ENCODE peak calls at places on chromosomes 4 and X, in four cellular contexts. U, C, I and Q are unnamed samples.

GRCh38 chrX:154486396-154487207 is at the start of gene UBL4A:
- DNase-seq in U (peak), C (peak), I (peak), Q (peak)

GRCh38 chrX:46573331-46573895 is at the start of gene CHST7:
- DNase-seq in U (peak), C (peak), I (peak), Q (peak)

GRCh38 chrX:22121161-22121560 is 89.0 kb downstream of the PHEX start:
- DNase-seq in U (no peak), C (no peak), I (no peak), Q (no peak)

GRCh38 chr4:1415681-1415981 is 9.4 kb upstream of the NKX1-1 start:
- DNase-seq in U (no peak), C (no peak), I (no peak), Q (no peak)

GRCh38 chr4:186953601-186954260 is 230.1 kb upstream of the FAT1 start:
- DNase-seq in U (peak), C (no peak), I (no peak), Q (no peak)

GRCh38 chrX:113629326-113629725 is 788.7 kb upstream of the AMOT start:
- DNase-seq in U (no peak), C (no peak), I (no peak), Q (no peak)

GRCh38 chr4:107619731-107620130 is 100.3 kb downstream of the PAPSS1 start:
- DNase-seq in U (peak), C (no peak), I (no peak), Q (no peak)

GRCh38 chr4:187389420-187389819 is 606.2 kb upstream of the ZFP42 start:
- DNase-seq in U (no peak), C (no peak), I (no peak), Q (no peak)

GRCh38 chrX:25066131-25066530 is 50.4 kb upstream of the ARX start:
- DNase-seq in U (no peak), C (no peak), I (no peak), Q (no peak)

GRCh38 chrX:54045563-54046228 is 1.4 kb upstream of the PHF8 start:
- DNase-seq in U (no peak), C (no peak), I (no peak), Q (no peak)

GRCh38 chrX:152845618-152846240 is 14.9 kb downstream of the NSDHL start:
- DNase-seq in U (no peak), C (no peak), I (no peak), Q (no peak)

GRCh38 chrX:129678881-129679195 is 24.1 kb upstream of the APLN start:
- DNase-seq in U (no peak), C (no peak), I (no peak), Q (no peak)

GRCh38 chr4:139137745-139138144 is 39.3 kb downstream of the ELF2 start:
- DNase-seq in U (no peak), C (no peak), I (no peak), Q (no peak)

GRCh38 chr4:8370106-8370787 is 70.3 kb downstream of the ACOX3 start:
- DNase-seq in U (no peak), C (no peak), I (no peak), Q (no peak)

GRCh38 chr4:112352736-112353135 is 55.6 kb downstream of the ALPK1 start:
- DNase-seq in U (no peak), C (no peak), I (no peak), Q (no peak)

GRCh38 chr4:47606482-47606881 is 121.4 kb downstream of the ATP10D start:
- DNase-seq in U (no peak), C (no peak), I (no peak), Q (no peak)

GRCh38 chrX:153765138-153766079 is 1.4 kb downstream of the PLXNB3 start:
- DNase-seq in U (peak), C (no peak), I (no peak), Q (no peak)

GRCh38 chr4:101239685-101240084 is 107.6 kb downstream of the PPP3CA start:
- DNase-seq in U (peak), C (no peak), I (no peak), Q (no peak)

GRCh38 chrX:68462197-68462596 is 28.9 kb upstream of the OPHN1 start:
- DNase-seq in U (peak), C (no peak), I (peak), Q (no peak)

GRCh38 chr4:1237981-1238675 is 10.8 kb downstream of the CTBP1 start:
- DNase-seq in U (no peak), C (no peak), I (no peak), Q (peak)

GRCh38 chrX:143017272-143017671 is 8.5 kb upstream of the SPANXN4 start:
- DNase-seq in U (no peak), C (no peak), I (no peak), Q (no peak)

GRCh38 chrX:48071064-48071985 is at the start of gene ZNF630:
- DNase-seq in U (peak), C (no peak), I (peak), Q (peak)

GRCh38 chrX:16870861-16871584 is 861 bp upstream of the RBBP7 start:
- DNase-seq in U (peak), C (no peak), I (peak), Q (peak)

GRCh38 chr4:110475881-110476818 is at the start of gene ENPEP:
- DNase-seq in U (peak), C (no peak), I (peak), Q (peak)

GRCh38 chr4:26248647-26249046 is 72.2 kb upstream of the RBPJ start:
- DNase-seq in U (no peak), C (no peak), I (no peak), Q (no peak)

GRCh38 chrX:119238557-119238956 is 2.5 kb downstream of the PGRMC1 start:
- DNase-seq in U (peak), C (no peak), I (no peak), Q (no peak)

GRCh38 chrX:83145910-83146309 is 362.2 kb upstream of the POU3F4 start:
- DNase-seq in U (no peak), C (no peak), I (no peak), Q (no peak)

GRCh38 chrX:77900688-77901087 is 1.4 kb downstream of the COX7B start:
- DNase-seq in U (peak), C (no peak), I (no peak), Q (no peak)

GRCh38 chr4:169207436-169208089 is 63.2 kb downstream of the SH3RF1 start:
- DNase-seq in U (no peak), C (no peak), I (no peak), Q (no peak)

GRCh38 chrX:150450519-150451177 is 87.5 kb downstream of the MAMLD1 start:
- DNase-seq in U (no peak), C (no peak), I (no peak), Q (no peak)

GRCh38 chr4:82569076-82569475 is 7.3 kb upstream of the TMEM150C start:
- DNase-seq in U (no peak), C (no peak), I (no peak), Q (no peak)

GRCh38 chr4:2893772-2894171 is 50.1 kb downstream of the ADD1 start:
- DNase-seq in U (no peak), C (no peak), I (no peak), Q (no peak)

GRCh38 chrX:148661035-148661434 is 160.6 kb downstream of the AFF2 start:
- DNase-seq in U (peak), C (no peak), I (no peak), Q (no peak)

GRCh38 chr4:98232202-98232601 is 29.0 kb upstream of the RAP1GDS1 start:
- DNase-seq in U (peak), C (no peak), I (no peak), Q (no peak)

GRCh38 chrX:72069380-72070160 is 62.1 kb downstream of the RTL5 start:
- DNase-seq in U (no peak), C (no peak), I (no peak), Q (no peak)

GRCh38 chr4:33924239-33924638 is 2320.1 kb downstream of the ARAP2 start:
- DNase-seq in U (peak), C (peak), I (peak), Q (peak)
- TF ChIP-seq EZH2phosphoT487 in U (no peak), C (no peak), I (no peak), Q (no peak)

DNA sequence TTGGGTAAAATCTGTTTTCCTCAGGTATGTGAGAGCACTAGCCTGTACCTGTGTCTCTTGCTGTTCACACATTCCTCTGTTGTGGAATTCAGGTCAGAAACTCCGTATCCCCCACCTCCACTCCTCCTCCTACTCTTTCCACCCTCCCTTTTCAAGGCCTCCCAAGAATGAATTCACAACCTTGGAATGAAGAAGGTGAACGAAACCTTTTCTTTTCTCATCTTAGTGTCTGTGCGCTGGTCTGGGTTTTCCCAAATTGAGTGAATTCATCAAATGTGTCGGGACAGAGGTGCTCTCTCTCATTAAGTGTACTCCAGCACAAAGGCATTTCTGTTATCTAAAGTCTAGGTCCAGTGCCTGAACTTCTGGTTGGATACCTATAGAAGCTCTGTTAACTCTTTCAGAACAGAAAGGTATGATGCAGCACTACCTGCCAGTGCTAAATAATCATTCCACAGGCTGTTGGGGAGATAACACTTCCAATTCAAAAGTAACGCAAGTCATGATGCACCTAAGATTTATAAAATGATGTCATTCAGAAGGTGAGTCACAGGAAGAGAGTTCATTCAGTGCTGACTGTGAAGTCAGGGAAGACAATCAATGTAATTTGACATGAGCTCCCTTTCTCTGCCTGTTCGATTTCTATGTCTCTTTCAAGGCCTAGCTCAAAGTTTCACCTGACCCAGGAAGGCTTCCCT is 41.9 kb downstream of the COL4A6 start:
- DNase-seq in U (peak), C (peak), I (peak), Q (peak)
- H2AFZ ChIP-seq in U (no peak), C (peak), I (no peak), Q (no peak)

DNA sequence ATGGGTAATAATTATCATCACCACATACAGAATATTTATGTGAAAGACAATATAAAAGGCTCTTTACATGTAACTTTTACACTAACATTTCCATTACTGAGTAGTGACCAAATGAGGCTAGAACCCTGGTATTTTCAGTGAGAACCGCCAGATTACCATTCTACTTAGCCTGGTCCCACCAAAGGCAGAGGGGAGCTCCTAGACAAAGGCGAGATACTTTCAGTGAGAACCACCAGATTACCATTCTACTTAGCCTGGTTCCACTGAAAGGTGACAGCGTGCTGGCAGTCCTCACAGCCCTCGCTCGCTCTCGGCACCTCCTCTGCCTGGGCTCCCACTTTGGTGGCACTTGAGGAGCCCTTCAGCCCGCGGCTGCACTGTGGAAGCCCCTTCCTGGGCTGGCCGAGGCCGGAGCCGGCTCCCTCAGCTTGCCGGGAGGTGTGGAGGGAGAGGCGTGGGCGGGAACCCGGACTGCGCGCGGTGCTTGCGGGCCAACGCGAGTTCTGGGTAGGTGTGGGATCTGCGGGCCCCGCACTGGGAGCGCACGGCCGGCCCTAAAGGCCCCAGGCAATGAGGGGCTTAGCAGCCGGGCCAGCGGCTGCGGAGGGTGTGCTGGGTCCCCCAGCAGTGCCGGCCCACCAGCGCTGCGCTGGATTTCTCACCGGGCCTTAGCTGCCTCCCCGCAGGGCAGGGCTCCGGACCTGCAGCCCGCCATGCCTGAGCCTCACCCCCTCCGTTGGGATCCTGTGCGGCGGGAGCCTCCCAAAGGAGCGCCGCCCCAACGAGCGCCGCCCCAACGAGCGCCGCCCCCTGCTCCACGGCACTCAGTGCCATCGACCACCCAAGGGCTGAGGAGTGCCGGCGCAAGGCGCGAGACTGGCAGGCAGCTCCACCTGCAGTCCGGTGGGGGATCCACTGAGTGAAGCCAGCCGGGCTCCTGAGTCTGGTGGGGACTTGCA is 1276.1 kb downstream of the PCDH7 start:
- DNase-seq in U (no peak), C (no peak), I (peak), Q (peak)
- TF ChIP-seq EZH2phosphoT487 in U (no peak), C (no peak), I (no peak), Q (no peak)

GRCh38 chr4:102452854-102453253 is 48.3 kb upstream of the NFKB1 start:
- DNase-seq in U (no peak), C (no peak), I (no peak), Q (no peak)
- H2AFZ ChIP-seq in U (no peak), C (no peak), I (no peak), Q (no peak)

DNA sequence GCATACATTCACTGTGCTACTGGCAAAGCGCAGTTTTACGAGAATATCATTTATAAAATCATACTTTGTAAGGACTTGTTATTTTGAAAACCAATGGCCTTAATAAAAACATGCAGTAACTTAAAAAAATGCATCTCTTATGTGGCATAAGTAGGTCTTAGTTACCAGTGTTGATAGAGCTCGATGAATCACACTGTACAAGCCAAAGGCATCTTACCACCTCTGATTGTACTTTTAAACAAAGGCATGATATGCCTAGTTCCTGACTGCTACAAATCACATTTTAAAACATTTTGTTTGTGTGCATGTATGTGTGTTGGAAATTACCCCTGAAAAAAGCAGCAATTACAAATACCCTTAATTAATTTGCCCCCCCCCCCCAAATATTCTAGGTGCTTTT is 58.5 kb downstream of the TAB3 start:
- DNase-seq in U (no peak), C (no peak), I (no peak), Q (no peak)
- TF ChIP-seq EZH2phosphoT487 in U (no peak), C (no peak), I (no peak), Q (no peak)

GRCh38 chr4:176001171-176002006 is 64.3 kb upstream of the WDR17 start:
- DNase-seq in U (peak), C (peak), I (peak), Q (peak)
- H2AFZ ChIP-seq in U (peak), C (peak), I (peak), Q (peak)

GRCh38 chr4:170979736-170980135 is 833.5 kb upstream of the GALNTL6 start:
- DNase-seq in U (no peak), C (no peak), I (peak), Q (no peak)
- TF ChIP-seq EZH2phosphoT487 in U (no peak), C (no peak), I (no peak), Q (no peak)

GRCh38 chr4:132763465-132763864 is 385.6 kb upstream of the PCDH10 start:
- DNase-seq in U (no peak), C (no peak), I (no peak), Q (no peak)

GRCh38 chr4:132770776-132771175 is 378.3 kb upstream of the PCDH10 start:
- DNase-seq in U (no peak), C (no peak), I (peak), Q (no peak)

DNA sequence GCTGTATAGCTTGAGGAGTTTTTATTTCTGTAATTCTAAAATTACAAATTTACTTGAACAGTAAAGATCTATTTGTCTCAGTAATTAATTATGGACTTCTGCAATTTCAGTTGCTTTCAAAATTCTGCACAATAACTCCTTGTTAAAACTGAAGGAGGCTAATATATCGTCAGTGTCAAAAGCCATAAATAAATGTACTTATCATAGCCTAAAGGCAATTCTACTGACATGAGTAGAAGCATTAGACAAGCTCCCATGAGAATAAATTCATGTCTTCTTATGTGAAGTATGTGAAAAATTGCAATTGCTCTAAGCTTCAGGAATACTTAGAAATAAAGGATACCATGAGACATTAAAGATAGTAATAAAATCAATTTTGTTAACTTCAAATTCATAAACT is 381.2 kb upstream of the PCDH10 start:
- DNase-seq in U (no peak), C (no peak), I (no peak), Q (no peak)
- H2AFZ ChIP-seq in U (no peak), C (no peak), I (no peak), Q (peak)

DNA sequence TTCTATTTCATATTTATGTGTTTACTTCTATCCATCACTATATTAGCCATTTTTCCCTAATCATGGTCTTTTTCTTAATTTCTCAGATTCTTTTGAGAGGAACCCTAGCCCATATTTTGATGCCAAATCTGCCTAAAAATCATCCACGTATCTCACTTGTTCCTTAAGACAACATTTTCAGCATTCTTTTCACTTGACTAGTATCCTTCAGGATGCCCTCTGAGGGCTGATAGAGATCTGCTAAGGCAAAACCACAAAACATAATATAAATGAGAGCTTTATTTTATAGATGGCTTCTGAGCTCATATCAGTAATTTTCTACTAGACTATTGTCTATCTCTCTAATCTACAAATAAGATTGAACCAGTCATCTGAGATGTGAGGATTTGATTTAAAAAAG is 341.9 kb downstream of the GPM6A start:
- DNase-seq in U (peak), C (no peak), I (no peak), Q (no peak)
- TF ChIP-seq EZH2phosphoT487 in U (no peak), C (no peak), I (no peak), Q (no peak)